ENCODE peak calls at places on chromosomes 11 and 22, in nine cellular contexts. O, D, T, P, Q, L, Y, C and S are unnamed samples.

GRCh38 chr11:19597876-19598275 is 114.8 kb upstream of the NAV2 start:
- DNase-seq in O (no peak), D (peak), T (no peak), P (no peak), Q (no peak), L (no peak), Y (no peak), C (no peak), S (no peak)

GRCh38 chr22:24421428-24421931 is 5.9 kb upstream of the ADORA2A start:
- DNase-seq in O (no peak), D (no peak), T (no peak), P (no peak), Q (peak), L (no peak), Y (peak), C (peak), S (no peak)

GRCh38 chr22:42067706-42068350 is 2.8 kb downstream of the NAGA start:
- DNase-seq in O (peak), D (peak), T (no peak), P (no peak), Q (no peak), L (no peak), Y (no peak), C (no peak), S (no peak)

GRCh38 chr22:23156286-23156685 is 11.0 kb downstream of the RAB36 start:
- DNase-seq in O (no peak), D (no peak), T (peak), P (no peak), Q (no peak), L (no peak), Y (no peak), C (no peak), S (no peak)

GRCh38 chr11:62171261-62171723 is 18.7 kb upstream of the SCGB1D1 start:
- DNase-seq in O (peak), D (peak), T (peak), P (peak), Q (peak), L (peak), Y (peak), C (peak), S (peak)

GRCh38 chr22:47474895-47475294 is 712.4 kb downstream of the TBC1D22A start:
- DNase-seq in O (no peak), D (no peak), T (no peak), P (no peak), Q (no peak), L (no peak), Y (no peak), C (no peak), S (no peak)

GRCh38 chr11:13119361-13119760 is 110.2 kb downstream of the RASSF10 start:
- DNase-seq in O (no peak), D (no peak), T (no peak), P (no peak), Q (no peak), L (no peak), Y (no peak), C (no peak), S (no peak)

GRCh38 chr11:92886243-92886905 is 83.1 kb upstream of the MTNR1B start:
- DNase-seq in O (peak), D (peak), T (no peak), P (peak), Q (peak), L (peak), Y (no peak), C (peak), S (peak)

GRCh38 chr11:119381186-119381988 is at the start of gene USP2:
- DNase-seq in O (peak), D (peak), T (peak), P (peak), Q (peak), L (peak), Y (peak), C (peak), S (peak)

GRCh38 chr11:103183981-103184592 is 74.9 kb downstream of the DYNC2H1 start:
- DNase-seq in O (no peak), D (no peak), T (no peak), P (no peak), Q (no peak), L (no peak), Y (no peak), C (no peak), S (peak)

GRCh38 chr11:82903843-82904586 is 2.5 kb downstream of the DDIAS start:
- DNase-seq in O (no peak), D (no peak), T (no peak), P (no peak), Q (no peak), L (no peak), Y (no peak), C (no peak), S (no peak)

GRCh38 chr11:8267280-8267679 is 3.6 kb upstream of the LMO1 start:
- DNase-seq in O (no peak), D (no peak), T (no peak), P (no peak), Q (no peak), L (no peak), Y (no peak), C (no peak), S (no peak)

GRCh38 chr22:40001800-40002577 is 7.2 kb downstream of the FAM83F start:
- DNase-seq in O (no peak), D (no peak), T (no peak), P (no peak), Q (no peak), L (no peak), Y (no peak), C (no peak), S (no peak)

GRCh38 chr11:86288776-86289507 is 13.1 kb upstream of the HIKESHI start:
- DNase-seq in O (no peak), D (no peak), T (no peak), P (no peak), Q (peak), L (no peak), Y (no peak), C (no peak), S (no peak)

GRCh38 chr11:2981130-2981529 is 11.0 kb downstream of the NAP1L4 start:
- DNase-seq in O (no peak), D (no peak), T (no peak), P (no peak), Q (no peak), L (no peak), Y (no peak), C (no peak), S (no peak)

GRCh38 chr11:92198276-92198675 is 26.3 kb upstream of the FAT3 start:
- DNase-seq in O (no peak), D (no peak), T (no peak), P (no peak), Q (no peak), L (no peak), Y (no peak), C (no peak), S (no peak)

GRCh38 chr11:20131744-20132666 is 28.3 kb downstream of the DBX1 start:
- DNase-seq in O (peak), D (peak), T (peak), P (peak), Q (peak), L (no peak), Y (no peak), C (peak), S (peak)

GRCh38 chr11:80309301-80309700 is 868.5 kb upstream of the TENM4 start:
- DNase-seq in O (no peak), D (no peak), T (no peak), P (no peak), Q (no peak), L (no peak), Y (no peak), C (no peak), S (no peak)

GRCh38 chr11:78244546-78245315 is 56.0 kb downstream of the USP35 start:
- DNase-seq in O (no peak), D (no peak), T (no peak), P (no peak), Q (no peak), L (no peak), Y (no peak), C (no peak), S (peak)

GRCh38 chr22:47042861-47043496 is 280.5 kb downstream of the TBC1D22A start:
- DNase-seq in O (no peak), D (no peak), T (peak), P (no peak), Q (no peak), L (no peak), Y (no peak), C (no peak), S (no peak)

GRCh38 chr11:130042093-130042591 is 27.6 kb upstream of the APLP2 start:
- DNase-seq in O (no peak), D (no peak), T (no peak), P (no peak), Q (no peak), L (peak), Y (no peak), C (no peak), S (peak)

GRCh38 chr22:37206118-37206840 is 6.0 kb downstream of the SSTR3 start:
- DNase-seq in O (no peak), D (no peak), T (no peak), P (no peak), Q (no peak), L (no peak), Y (no peak), C (no peak), S (no peak)

GRCh38 chr11:82864268-82864667 is 36.0 kb downstream of the PRCP start:
- DNase-seq in O (peak), D (peak), T (peak), P (peak), Q (peak), L (peak), Y (no peak), C (peak), S (peak)

GRCh38 chr22:19841641-19842385 is 12.9 kb downstream of the GNB1L start:
- DNase-seq in O (no peak), D (no peak), T (no peak), P (no peak), Q (no peak), L (no peak), Y (no peak), C (no peak), S (no peak)

GRCh38 chr11:6258571-6258998 is 1.1 kb upstream of the CCKBR start:
- DNase-seq in O (peak), D (no peak), T (no peak), P (peak), Q (peak), L (no peak), Y (no peak), C (peak), S (no peak)

GRCh38 chr11:72497731-72498130 is 63.4 kb upstream of the CLPB start:
- DNase-seq in O (no peak), D (no peak), T (no peak), P (no peak), Q (no peak), L (no peak), Y (no peak), C (no peak), S (no peak)

GRCh38 chr22:37906364-37907008 is 389 bp downstream of the MICALL1 start:
- DNase-seq in O (no peak), D (no peak), T (peak), P (no peak), Q (peak), L (no peak), Y (peak), C (peak), S (no peak)

GRCh38 chr11:114115406-114116054 is 56.0 kb downstream of the ZBTB16 start:
- DNase-seq in O (no peak), D (no peak), T (no peak), P (no peak), Q (no peak), L (no peak), Y (no peak), C (no peak), S (no peak)

GRCh38 chr11:128621491-128622136 is 34.3 kb upstream of the ETS1 start:
- DNase-seq in O (no peak), D (no peak), T (no peak), P (no peak), Q (no peak), L (peak), Y (no peak), C (no peak), S (no peak)

GRCh38 chr11:119567667-119568582 is 145.0 kb upstream of the THY1 start:
- DNase-seq in O (no peak), D (no peak), T (no peak), P (no peak), Q (no peak), L (peak), Y (no peak), C (no peak), S (peak)

GRCh38 chr22:36765943-36766450 is 9.9 kb downstream of the IFT27 start:
- DNase-seq in O (no peak), D (no peak), T (no peak), P (no peak), Q (no peak), L (peak), Y (no peak), C (no peak), S (no peak)

GRCh38 chr11:14179126-14179820 is 179.7 kb downstream of the RRAS2 start:
- DNase-seq in O (no peak), D (no peak), T (no peak), P (no peak), Q (no peak), L (peak), Y (no peak), C (no peak), S (peak)

GRCh38 chr22:29635734-29636357 is 32.4 kb downstream of the NF2 start:
- DNase-seq in O (no peak), D (no peak), T (no peak), P (no peak), Q (no peak), L (no peak), Y (peak), C (peak), S (peak)

GRCh38 chr11:103920449-103920848 is 116.0 kb upstream of the DDI1 start:
- DNase-seq in O (no peak), D (no peak), T (no peak), P (no peak), Q (no peak), L (no peak), Y (no peak), C (no peak), S (no peak)

GRCh38 chr11:25924586-25924985 is 407.3 kb upstream of the ANO3 start:
- DNase-seq in O (no peak), D (no peak), T (no peak), P (no peak), Q (no peak), L (no peak), Y (no peak), C (no peak), S (no peak)

GRCh38 chr11:120800206-120800605 is 223.7 kb upstream of the TBCEL start:
- DNase-seq in O (no peak), D (no peak), T (no peak), P (no peak), Q (no peak), L (no peak), Y (no peak), C (no peak), S (no peak)

GRCh38 chr11:84144531-84144930 is 858.4 kb upstream of the CCDC90B start:
- DNase-seq in O (no peak), D (no peak), T (no peak), P (no peak), Q (no peak), L (no peak), Y (no peak), C (no peak), S (no peak)

GRCh38 chr22:30196141-30196866 is 50.3 kb downstream of the LIF start:
- DNase-seq in O (peak), D (peak), T (peak), P (no peak), Q (peak), L (peak), Y (peak), C (peak), S (peak)